ENCODE peak calls at places on chromosomes 6 and 20, in seven cellular contexts. Y is psoas muscle, D is aorta, O is fibroblast of mammary gland, Q is A673, A is IMR-90, J is fibroblast of lung. B is an unnamed sample.

GRCh38 chr6:139863356-139863755 is 488.9 kb upstream of the CITED2 start:
- DNase-seq in Y (no peak), Q (no peak), A (peak), J (peak), O (peak), D (no peak), B (peak)

GRCh38 chr6:73309784-73310502 is 44.1 kb downstream of the DPPA5 start:
- DNase-seq in A (peak), Y (peak), J (peak), O (peak), Q (peak), D (peak), B (peak)

GRCh38 chr6:47665112-47665511 is 33.3 kb upstream of the ADGRF4 start:
- DNase-seq in Q (no peak), D (no peak), O (no peak), Y (no peak), A (no peak), J (no peak), B (no peak)

GRCh38 chr6:107706516-107706915 is 117.6 kb downstream of the SCML4 start:
- DNase-seq in Q (no peak), J (no peak), O (no peak), D (no peak), A (no peak), Y (no peak), B (no peak)

GRCh38 chr20:44715495-44716308 is 533 bp downstream of the CCN5 start:
- DNase-seq in A (no peak), O (no peak), D (no peak), J (no peak), Q (no peak), Y (no peak), B (no peak)

GRCh38 chr6:154511735-154512097 is 1.2 kb upstream of the CNKSR3 start:
- DNase-seq in D (no peak), J (no peak), Y (no peak), A (no peak), Q (no peak), O (peak), B (no peak)

GRCh38 chr20:44475372-44475693 is 341 bp upstream of the TTPAL start:
- DNase-seq in J (no peak), Q (peak), Y (no peak), O (no peak), D (no peak), A (no peak), B (no peak)

GRCh38 chr6:74161380-74161779 is 465.4 kb downstream of the CD109 start:
- DNase-seq in Y (no peak), A (peak), J (no peak), D (no peak), O (no peak), Q (no peak), B (no peak)

GRCh38 chr6:117483004-117483644 is 650 bp downstream of the DCBLD1 start:
- DNase-seq in A (peak), O (peak), Y (peak), D (peak), Q (peak), J (no peak), B (peak)

GRCh38 chr20:19901226-19901625 is 115.9 kb upstream of the NAA20 start:
- DNase-seq in Y (no peak), A (no peak), Q (no peak), J (no peak), O (no peak), D (no peak), B (no peak)

GRCh38 chr6:300494-301198 is 8.4 kb downstream of the DUSP22 start:
- DNase-seq in Q (no peak), D (no peak), A (no peak), O (no peak), J (no peak), Y (no peak), B (no peak)

GRCh38 chr20:49990310-49990720 is 7.5 kb downstream of the SNAI1 start:
- DNase-seq in J (peak), D (no peak), A (no peak), Q (no peak), O (no peak), Y (no peak), B (peak)

GRCh38 chr6:141925001-141925400 is 207.7 kb upstream of the GJE1 start:
- DNase-seq in A (peak), Q (no peak), J (peak), Y (no peak), O (no peak), D (no peak), B (peak)

GRCh38 chr6:6704423-6705060 is 116.0 kb downstream of the LY86 start:
- DNase-seq in D (no peak), J (peak), A (no peak), O (no peak), Y (no peak), Q (no peak), B (no peak)

GRCh38 chr6:83354747-83355146 is 76.1 kb downstream of the ME1 start:
- DNase-seq in Y (no peak), J (no peak), D (no peak), Q (no peak), O (peak), A (peak), B (no peak)

GRCh38 chr6:133854633-133855598 is 34.0 kb upstream of the TCF21 start:
- DNase-seq in Q (no peak), J (no peak), Y (no peak), D (no peak), A (no peak), O (no peak), B (no peak)

GRCh38 chr6:43667245-43668150 is 20.1 kb downstream of the MRPS18A start:
- DNase-seq in O (peak), A (peak), Y (peak), J (peak), D (peak), Q (peak), B (peak)

GRCh38 chr20:8535403-8536003 is 403.4 kb downstream of the PLCB1 start:
- DNase-seq in A (no peak), O (peak), D (no peak), Q (peak), J (no peak), Y (no peak), B (peak)

GRCh38 chr20:8573686-8574085 is 441.6 kb downstream of the PLCB1 start:
- DNase-seq in J (no peak), O (no peak), Q (no peak), Y (no peak), D (no peak), A (no peak), B (no peak)

GRCh38 chr6:166318649-166319600 is 10.7 kb upstream of the PRR18 start:
- DNase-seq in D (no peak), J (no peak), A (no peak), Y (no peak), O (no peak), Q (no peak), B (no peak)

GRCh38 chr6:138198430-138199091 is 19.7 kb downstream of the PBOV1 start:
- DNase-seq in J (no peak), D (no peak), O (no peak), Q (no peak), A (no peak), Y (no peak), B (no peak)

GRCh38 chr6:151291145-151292055 is 51.6 kb downstream of the AKAP12 start:
- DNase-seq in Q (no peak), J (peak), D (peak), A (peak), Y (peak), O (peak), B (peak)

GRCh38 chr6:44704240-44705150 is 317.0 kb downstream of the CDC5L start:
- DNase-seq in O (no peak), A (no peak), Q (no peak), Y (no peak), J (no peak), D (no peak), B (no peak)

DNA sequence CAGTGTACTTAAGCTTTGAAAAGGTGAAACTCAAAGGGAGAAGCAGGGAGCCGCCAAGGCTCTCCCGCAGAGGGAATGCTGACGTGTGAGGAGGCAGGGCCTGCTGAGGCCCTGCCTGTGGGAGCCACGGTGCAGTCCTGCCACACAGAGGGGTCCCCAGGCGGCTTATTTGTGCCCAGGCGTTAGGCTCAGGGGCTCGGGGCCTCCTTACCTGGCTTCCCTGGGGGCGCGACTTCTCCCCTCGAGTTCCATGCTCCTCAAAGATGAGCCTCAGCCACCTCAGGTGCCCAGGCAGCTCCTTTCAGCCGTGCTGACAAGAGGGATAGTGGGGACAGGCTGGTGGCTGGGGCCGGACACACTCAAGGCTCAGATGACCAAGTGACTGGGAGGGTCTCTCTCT is 2.2 kb upstream of the KIF25 start:
- DNase-seq in Q (no peak), A (no peak), J (no peak), Y (no peak), D (no peak), O (no peak), B (no peak)
- H3K4me3 ChIP-seq in Q (no peak), A (no peak), J (no peak), Y (no peak), D (no peak), O (no peak), B (no peak)

DNA sequence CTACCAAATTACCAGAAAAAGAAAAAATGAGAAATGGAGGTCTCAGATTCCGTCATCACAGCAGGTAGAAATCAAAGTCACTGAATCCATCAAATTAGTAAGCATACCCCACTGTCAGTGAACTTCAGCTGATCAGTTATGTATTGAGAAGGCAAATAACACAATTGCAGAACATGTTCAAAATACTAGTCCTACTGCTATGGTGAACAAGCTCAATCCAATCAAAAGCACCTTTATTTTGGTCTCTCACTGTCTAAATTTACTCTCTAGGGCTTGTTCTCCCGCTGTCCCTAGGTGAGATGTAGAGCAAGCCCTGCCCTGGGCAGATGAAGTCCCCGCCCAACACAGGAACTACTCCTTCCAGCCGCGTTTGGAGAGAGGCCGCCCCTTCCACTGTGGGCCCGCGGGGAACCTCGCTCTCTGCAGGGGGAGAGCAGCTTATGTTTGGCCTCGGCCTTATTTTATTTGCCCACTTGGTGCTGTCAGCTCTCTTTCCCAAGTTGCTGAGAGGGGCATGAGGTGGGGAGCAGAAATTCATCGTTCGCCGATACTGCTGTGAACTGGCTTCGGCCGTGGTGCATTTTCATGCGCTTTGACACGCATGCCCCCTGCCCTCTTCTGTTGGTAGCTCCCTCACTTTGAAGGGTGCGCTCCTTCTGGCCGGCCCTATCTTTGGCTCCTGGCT is 14.3 kb upstream of the MAP1LC3A start:
- DNase-seq in O (no peak), A (no peak), Y (no peak), J (no peak), Q (no peak), D (no peak), B (no peak)
- H3K4me3 ChIP-seq in O (no peak), A (no peak), Y (no peak), J (no peak), Q (no peak), D (no peak), B (no peak)

DNA sequence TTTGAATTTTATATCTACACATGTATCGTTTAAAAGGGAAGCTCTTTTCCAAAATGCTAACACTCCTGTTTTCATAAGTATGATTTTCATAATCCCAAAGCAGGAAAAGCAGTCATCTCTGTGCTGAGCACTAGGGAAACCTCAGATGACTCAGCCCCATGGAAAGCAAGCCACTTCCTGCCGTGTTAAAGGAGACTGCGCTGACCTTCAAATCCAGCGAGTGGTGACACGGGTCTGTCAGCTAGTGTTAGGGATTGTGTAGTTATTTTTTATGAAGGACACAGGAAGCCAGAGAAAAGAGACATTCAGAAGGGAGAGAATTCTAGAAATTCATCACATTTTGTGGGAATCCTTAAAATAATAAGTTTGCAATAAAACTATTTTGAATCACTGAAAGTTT is 57.0 kb upstream of the CD93 start:
- DNase-seq in Y (peak), O (peak), J (peak), Q (peak), D (peak), A (peak), B (peak)
- H3K4me3 ChIP-seq in Y (no peak), O (no peak), J (no peak), Q (no peak), D (no peak), A (no peak), B (no peak)

DNA sequence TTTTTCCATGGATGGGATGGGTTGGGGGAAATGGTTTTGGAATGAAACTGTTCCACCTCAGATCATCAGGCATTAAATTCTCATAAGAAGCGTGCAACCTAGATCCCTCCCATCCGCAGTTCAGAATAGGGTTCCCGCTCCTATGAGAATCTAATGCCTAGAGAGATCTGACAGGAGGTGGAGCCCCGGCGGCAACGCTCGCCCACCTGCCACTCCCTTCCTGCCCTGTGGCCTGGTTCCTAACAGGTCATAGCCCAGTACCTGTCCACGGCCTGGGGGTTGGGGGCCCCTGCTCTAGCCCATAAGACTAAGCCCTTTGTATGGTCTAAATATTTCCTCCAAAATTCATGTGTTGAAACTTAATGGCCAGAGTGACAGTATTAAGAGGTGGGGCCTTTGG is 92.3 kb upstream of the SALL4 start:
- DNase-seq in D (no peak), J (no peak), Y (no peak), Q (no peak), A (no peak), O (no peak), B (no peak)
- H3K4me3 ChIP-seq in D (no peak), J (no peak), Y (no peak), Q (no peak), A (no peak), O (no peak), B (no peak)

DNA sequence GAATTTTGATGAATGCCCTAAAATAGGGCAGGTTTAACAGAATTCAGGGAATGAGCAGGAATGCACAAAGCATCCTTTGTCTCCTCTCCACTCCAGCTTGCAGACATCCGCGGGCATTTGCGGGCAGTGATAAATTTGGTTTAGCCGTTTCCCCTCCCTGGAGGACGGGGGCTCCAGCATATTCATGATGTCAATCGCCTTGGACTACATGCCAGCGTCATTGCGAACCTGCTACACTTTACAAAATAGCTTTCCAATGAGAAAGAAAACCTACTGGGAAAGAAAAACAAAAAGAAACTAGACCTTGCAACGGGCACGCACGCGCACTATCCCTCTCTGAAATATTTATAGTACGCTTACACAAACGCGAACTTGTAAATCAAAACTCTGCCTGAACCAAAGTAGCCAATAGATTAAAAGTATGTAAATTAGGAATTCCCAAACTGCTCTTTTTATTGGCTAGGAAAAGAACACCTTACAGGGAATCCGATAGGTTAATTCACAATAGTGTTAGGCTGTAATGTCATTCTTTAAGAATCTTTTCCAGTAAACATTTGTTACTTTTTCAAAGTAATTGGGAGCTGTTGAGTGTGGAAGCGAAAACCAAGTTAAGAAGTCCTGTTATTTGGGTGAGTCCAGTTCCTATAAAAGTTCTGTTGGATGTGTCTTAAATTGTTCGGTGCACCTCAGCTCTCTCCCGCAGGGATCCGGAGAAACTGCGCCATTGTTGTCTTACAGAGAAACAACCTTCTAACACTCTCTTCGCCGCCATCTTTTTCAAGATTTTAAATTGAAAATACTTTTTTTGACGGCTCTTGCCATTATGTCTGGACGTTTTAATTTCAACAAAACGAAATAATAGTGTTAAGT is 136.7 kb downstream of the HFE start:
- DNase-seq in Y (no peak), J (peak), A (peak), O (peak), Q (peak), D (peak), B (peak)
- H3K4me3 ChIP-seq in Y (peak), J (peak), A (peak), O (peak), Q (peak), D (peak), B (peak)

GRCh38 chr6:4020822-4021132 is 58.2 kb downstream of the FAM217A start:
- DNase-seq in J (no peak), D (no peak), A (no peak), Y (no peak), Q (no peak), O (no peak), B (no peak)
- H3K4me3 ChIP-seq in J (peak), D (peak), A (peak), Y (peak), Q (peak), O (peak), B (peak)

B was measured in fibroblast of pulmonary artery.